ENCODE peak calls at places on chromosome 4, in seven cellular contexts. I, C, S, M, A, U and B are unnamed samples.
A peak's percentile ranks its signal among the peaks of the same experiment; 100 is the strongest.

GRCh38 chr4:121180558-121180957 is 16.4 kb upstream of the TNIP3 start:
- DNase-seq in I (no peak), C (no peak), S (no peak), M (no peak), A (no peak), U (no peak), B (no peak)

GRCh38 chr4:985123-985830 is 1.6 kb upstream of the IDUA start:
- DNase-seq in I (peak; percentile 92), C (peak; percentile 22), S (peak; percentile 79), M (peak; percentile 80), A (peak; percentile 76), U (peak; percentile 65), B (peak; percentile 99)

GRCh38 chr4:158667651-158668198 is 4.0 kb downstream of the C4orf46 start:
- DNase-seq in I (peak; percentile 62), C (peak; percentile 15), S (peak; percentile 41), M (peak; percentile 14), A (no peak), U (peak; percentile 36), B (peak; percentile 85)

GRCh38 chr4:90766837-90767236 is 639.6 kb downstream of the CCSER1 start:
- DNase-seq in I (no peak), C (no peak), S (no peak), M (no peak), A (no peak), U (no peak), B (no peak)

GRCh38 chr4:118969359-118969758 is 80.7 kb downstream of the SYNPO2 start:
- DNase-seq in I (peak; percentile 63), C (peak; percentile 85), S (peak; percentile 37), M (peak; percentile 13), A (peak; percentile 74), U (peak; percentile 18), B (no peak)

GRCh38 chr4:88597970-88598369 is 5.7 kb downstream of the HERC3 start:
- DNase-seq in I (no peak), C (no peak), S (no peak), M (no peak), A (no peak), U (no peak), B (no peak)

GRCh38 chr4:53705151-53705764 is 114.0 kb upstream of the LNX1 start:
- DNase-seq in I (no peak), C (no peak), S (no peak), M (no peak), A (no peak), U (peak; percentile 75), B (no peak)

GRCh38 chr4:55866290-55866907 is 13.0 kb downstream of the EXOC1 start:
- DNase-seq in I (no peak), C (peak; percentile 94), S (peak; percentile 1), M (no peak), A (no peak), U (peak; percentile 38), B (peak; percentile 66)

GRCh38 chr4:110041742-110042141 is 129.1 kb downstream of the EGF start:
- DNase-seq in I (no peak), C (no peak), S (no peak), M (no peak), A (no peak), U (no peak), B (no peak)

GRCh38 chr4:143023519-143023918 is 161.2 kb upstream of the USP38 start:
- DNase-seq in I (no peak), C (no peak), S (no peak), M (no peak), A (no peak), U (no peak), B (no peak)

GRCh38 chr4:76989391-76990061 is 40.0 kb downstream of the SEPTIN11 start:
- DNase-seq in I (no peak), C (no peak), S (no peak), M (no peak), A (no peak), U (no peak), B (no peak)

GRCh38 chr4:186840771-186841301 is 117.2 kb upstream of the FAT1 start:
- DNase-seq in I (no peak), C (no peak), S (peak; percentile 66), M (no peak), A (peak; percentile 62), U (no peak), B (peak; percentile 18)

GRCh38 chr4:185956546-185956945 is 112.4 kb upstream of the TLR3 start:
- DNase-seq in I (no peak), C (no peak), S (no peak), M (no peak), A (no peak), U (no peak), B (no peak)

GRCh38 chr4:31548823-31549222 is 828.7 kb downstream of the PCDH7 start:
- DNase-seq in I (no peak), C (no peak), S (no peak), M (no peak), A (no peak), U (no peak), B (no peak)

DNA sequence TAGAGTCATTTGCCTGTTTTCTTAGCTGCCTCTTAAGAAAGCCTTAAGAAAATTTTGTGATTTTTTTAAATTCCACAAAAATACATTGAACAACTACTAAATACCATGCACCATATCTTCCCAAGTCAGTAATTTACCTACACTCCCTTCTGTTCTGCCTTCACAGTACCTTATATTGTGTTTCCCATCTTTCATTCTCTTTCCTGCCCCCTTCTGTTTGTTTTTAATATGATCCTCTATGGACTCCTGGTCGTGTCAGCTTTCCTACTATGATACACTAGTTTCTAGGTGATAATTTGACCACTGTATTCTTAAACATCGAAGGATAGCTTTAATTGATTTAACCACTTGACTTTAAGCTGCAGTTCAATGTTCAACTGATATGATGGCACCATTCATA is 297.7 kb upstream of the HAND2 start:
- DNase-seq in I (no peak), C (peak; percentile 29), S (no peak), M (no peak), A (no peak), U (no peak), B (no peak)
- TF ChIP-seq CTCF in I (peak; percentile 27), C (peak; percentile 28), S (no peak), M (no peak), A (no peak), U (no peak), B (peak; percentile 11)

GRCh38 chr4:73866236-73866635 is 3.0 kb upstream of the CXCL1 start:
- DNase-seq in I (no peak), C (no peak), S (no peak), M (no peak), A (no peak), U (no peak), B (no peak)

GRCh38 chr4:73864973-73865372 is 4.2 kb upstream of the CXCL1 start:
- DNase-seq in I (no peak), C (no peak), S (no peak), M (no peak), A (no peak), U (no peak), B (no peak)

GRCh38 chr4:73862357-73862756 is 6.8 kb upstream of the CXCL1 start:
- DNase-seq in I (no peak), C (no peak), S (no peak), M (no peak), A (no peak), U (no peak), B (no peak)

GRCh38 chr4:73865697-73866096 is 3.5 kb upstream of the CXCL1 start:
- DNase-seq in I (no peak), C (no peak), S (no peak), M (no peak), A (no peak), U (no peak), B (no peak)

GRCh38 chr4:73864365-73864764 is 4.8 kb upstream of the CXCL1 start:
- DNase-seq in I (peak; percentile 63), C (no peak), S (peak; percentile 43), M (no peak), A (no peak), U (peak; percentile 18), B (no peak)
- TF ChIP-seq CTCF in I (peak; percentile 79), C (peak; percentile 44), S (peak; percentile 68), M (peak; percentile 45), A (no peak), U (peak; percentile 32), B (peak; percentile 39)

GRCh38 chr4:188374870-188375269 is 235.6 kb downstream of the TRIML1 start:
- DNase-seq in I (no peak), C (no peak), S (no peak), M (no peak), A (no peak), U (no peak), B (peak; percentile 69)

GRCh38 chr4:188370781-188371180 is 231.5 kb downstream of the TRIML1 start:
- DNase-seq in I (no peak), C (no peak), S (no peak), M (no peak), A (no peak), U (no peak), B (no peak)

GRCh38 chr4:188372051-188372450 is 232.8 kb downstream of the TRIML1 start:
- DNase-seq in I (no peak), C (no peak), S (no peak), M (no peak), A (no peak), U (no peak), B (peak; percentile 34)

DNA sequence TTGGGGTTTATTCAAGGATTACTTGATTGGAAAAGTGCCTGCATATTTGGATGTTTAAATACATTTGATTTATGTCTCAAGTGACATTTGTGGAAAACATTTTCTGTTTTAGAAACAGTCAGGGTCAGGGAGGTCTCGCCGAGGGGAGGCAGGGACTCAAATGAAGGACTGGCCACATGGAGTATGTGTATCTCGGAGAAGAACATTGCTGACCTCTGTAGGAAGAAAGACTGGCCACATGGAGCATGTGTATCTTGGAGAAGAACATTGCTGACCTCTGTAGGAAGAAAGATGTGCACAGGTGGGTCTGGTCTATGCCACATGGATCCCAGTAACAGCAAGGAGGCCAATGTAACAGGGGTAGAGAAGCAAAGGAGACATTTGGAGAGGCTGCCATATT is 233.6 kb downstream of the TRIML1 start:
- DNase-seq in I (peak; percentile 71), C (peak; percentile 4), S (peak; percentile 6), M (no peak), A (no peak), U (no peak), B (no peak)
- TF ChIP-seq CTCF in I (peak; percentile 69), C (no peak), S (no peak), M (no peak), A (no peak), U (no peak), B (peak; percentile 51)

GRCh38 chr4:133920236-133920635 is 281.4 kb downstream of the PABPC4L start:
- DNase-seq in I (no peak), C (no peak), S (no peak), M (no peak), A (no peak), U (no peak), B (no peak)

GRCh38 chr4:133921280-133922195 is 280.1 kb downstream of the PABPC4L start:
- DNase-seq in I (peak; percentile 54), C (peak; percentile 44), S (no peak), M (no peak), A (no peak), U (no peak), B (no peak)
- TF ChIP-seq CTCF in I (peak; percentile 46), C (peak; percentile 38), S (no peak), M (no peak), A (no peak), U (no peak), B (no peak)

GRCh38 chr4:25234390-25235367 is 846 bp downstream of the PI4K2B start:
- DNase-seq in I (peak; percentile 81), C (peak; percentile 89), S (peak; percentile 30), M (peak; percentile 66), A (peak; percentile 60), U (peak; percentile 89), B (peak; percentile 96)
- TF ChIP-seq CTCF in I (peak; percentile 40), C (peak; percentile 60), S (no peak), M (peak; percentile 37), A (no peak), U (peak; percentile 39), B (peak; percentile 43)

GRCh38 chr4:177367336-177367735 is 57.7 kb downstream of the NEIL3 start:
- DNase-seq in I (peak; percentile 67), C (peak; percentile 37), S (peak; percentile 32), M (no peak), A (no peak), U (no peak), B (no peak)
- TF ChIP-seq CTCF in I (peak; percentile 76), C (peak; percentile 42), S (no peak), M (peak; percentile 18), A (no peak), U (peak; percentile 3), B (peak; percentile 34)